ENCODE peak calls at places on chromosomes 12 and 14, in five cellular contexts. F is endothelial cell, N is pancreas, P is RWPE2, W is fibroblast of pulmonary artery. S is an unnamed sample.

GRCh38 chr14:71113376-71113775 is 206.1 kb downstream of the PCNX1 start:
- DNase-seq in W (peak), N (no peak), F (no peak), P (no peak), S (no peak)

GRCh38 chr14:100011568-100012325 is 53.5 kb upstream of the EVL start:
- DNase-seq in P (no peak), F (no peak), N (no peak), W (no peak), S (no peak)

GRCh38 chr14:90985601-90986242 is 74.7 kb downstream of the RPS6KA5 start:
- DNase-seq in W (no peak), N (no peak), F (no peak), P (no peak), S (peak)

GRCh38 chr12:22459872-22460490 is 84.4 kb downstream of the C2CD5 start:
- DNase-seq in F (no peak), N (no peak), P (no peak), W (peak), S (peak)

GRCh38 chr12:42446761-42447160 is 120.8 kb downstream of the PPHLN1 start:
- DNase-seq in W (peak), N (no peak), F (no peak), P (no peak), S (no peak)

GRCh38 chr12:96208346-96208745 is 14.2 kb downstream of the ELK3 start:
- DNase-seq in W (peak), P (no peak), F (no peak), N (no peak), S (no peak)

GRCh38 chr12:81377771-81378170 is 299.9 kb downstream of the ACSS3 start:
- DNase-seq in P (no peak), W (no peak), N (no peak), F (no peak), S (no peak)

GRCh38 chr14:41549282-41549681 is 57.4 kb upstream of the LRFN5 start:
- DNase-seq in W (no peak), F (no peak), P (no peak), N (no peak), S (no peak)

GRCh38 chr12:125493704-125494308 is 428.6 kb downstream of the AACS start:
- DNase-seq in N (no peak), F (no peak), W (no peak), P (no peak), S (no peak)
- TF ChIP-seq CTCF in N (no peak), F (no peak), W (no peak), P (no peak), S (no peak)

GRCh38 chr12:2682301-2683282 is 112.2 kb upstream of the FKBP4 start:
- DNase-seq in N (no peak), F (peak), W (peak), P (no peak), S (no peak)
- TF ChIP-seq CTCF in N (no peak), F (no peak), W (peak), P (peak), S (peak)

GRCh38 chr12:32836710-32837109 is 59.9 kb downstream of the PKP2 start:
- DNase-seq in F (no peak), W (no peak), N (no peak), P (no peak), S (no peak)

GRCh38 chr12:32837974-32838373 is 58.6 kb downstream of the PKP2 start:
- DNase-seq in N (no peak), P (no peak), F (no peak), W (no peak), S (no peak)

GRCh38 chr12:32843528-32844095 is 53.0 kb downstream of the PKP2 start:
- DNase-seq in N (no peak), W (peak), P (no peak), F (no peak), S (no peak)

GRCh38 chr12:32841061-32841460 is 55.5 kb downstream of the PKP2 start:
- DNase-seq in P (no peak), W (no peak), N (no peak), F (no peak), S (no peak)

DNA sequence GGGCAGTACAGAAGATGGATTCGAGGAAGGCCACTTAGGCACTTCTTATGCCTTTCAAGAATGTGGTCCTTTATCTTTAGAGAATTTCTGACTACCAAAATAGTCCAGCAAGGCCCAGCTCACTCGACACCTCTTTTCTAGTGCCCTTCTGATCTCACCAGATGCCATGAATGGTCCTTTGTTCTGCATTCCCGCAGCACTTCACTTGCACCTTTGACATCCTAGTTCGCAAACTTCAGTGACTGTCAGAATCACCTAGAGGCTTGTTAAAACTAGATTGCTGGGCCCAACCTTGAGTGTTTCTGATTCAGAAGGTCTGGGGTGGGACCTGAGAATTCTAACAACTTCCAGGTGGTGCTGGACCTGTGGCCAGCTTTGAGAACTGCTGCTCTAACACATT is 56.7 kb downstream of the PKP2 start:
- DNase-seq in P (no peak), W (no peak), F (no peak), N (no peak), S (no peak)
- TF ChIP-seq CTCF in P (no peak), W (no peak), F (no peak), N (no peak), S (no peak)

GRCh38 chr12:236445-236844 is 22.5 kb upstream of the SLC6A12 start:
- DNase-seq in P (no peak), F (no peak), N (no peak), W (no peak), S (no peak)
- TF ChIP-seq CTCF in P (no peak), F (no peak), N (no peak), W (no peak), S (no peak)

S was measured in GM13976.